ENCODE peak calls at places on chromosomes 1 and 21, in four cellular contexts. I, U, H and S are unnamed samples.

GRCh38 chr1:7705048-7705907 is 65.8 kb upstream of the VAMP3 start:
- DNase-seq in I (peak), U (peak), H (no peak), S (no peak)

GRCh38 chr1:23421752-23422312 is 2.7 kb downstream of the TCEA3 start:
- DNase-seq in I (no peak), U (peak), H (peak), S (no peak)

GRCh38 chr1:103489881-103490280 is 35.6 kb upstream of the RNPC3 start:
- DNase-seq in I (no peak), U (no peak), H (no peak), S (peak)

GRCh38 chr1:153192697-153193096 is 10.5 kb upstream of the LELP1 start:
- DNase-seq in I (peak), U (peak), H (peak), S (peak)

GRCh38 chr1:112083487-112083886 is 94.0 kb upstream of the KCND3 start:
- DNase-seq in I (no peak), U (no peak), H (no peak), S (peak)

GRCh38 chr1:198281911-198282310 is 125.1 kb downstream of the NEK7 start:
- DNase-seq in I (no peak), U (no peak), H (no peak), S (no peak)

GRCh38 chr1:242467556-242468145 is 56.8 kb downstream of the PLD5 start:
- DNase-seq in I (peak), U (peak), H (peak), S (peak)

GRCh38 chr1:26031196-26031902 is 9.8 kb downstream of the EXTL1 start:
- DNase-seq in I (no peak), U (no peak), H (no peak), S (no peak)

GRCh38 chr1:114715952-114716303 is 643 bp downstream of the NRAS start:
- DNase-seq in I (no peak), U (peak), H (no peak), S (no peak)

GRCh38 chr1:171803056-171803455 is 21.6 kb downstream of the METTL13 start:
- DNase-seq in I (no peak), U (no peak), H (no peak), S (no peak)

GRCh38 chr1:115530407-115530806 is 111.4 kb upstream of the VANGL1 start:
- DNase-seq in I (no peak), U (no peak), H (no peak), S (no peak)

GRCh38 chr1:85579619-85580018 is 942 bp upstream of the CCN1 start:
- DNase-seq in I (peak), U (no peak), H (no peak), S (no peak)

GRCh38 chr1:24323281-24323680 is 4.1 kb downstream of the GRHL3 start:
- DNase-seq in I (no peak), U (no peak), H (no peak), S (no peak)

GRCh38 chr1:113830039-113830438 is 17.8 kb upstream of the RSBN1 start:
- DNase-seq in I (no peak), U (no peak), H (no peak), S (no peak)

GRCh38 chr1:201423655-201424610 is 2.4 kb upstream of the TNNI1 start:
- DNase-seq in I (no peak), U (no peak), H (no peak), S (no peak)

GRCh38 chr21:32337206-32337605 is 38.6 kb downstream of the MRAP start:
- DNase-seq in I (no peak), U (no peak), H (no peak), S (no peak)

GRCh38 chr1:14113841-14114567 is 414.0 kb downstream of the PRDM2 start:
- DNase-seq in I (peak), U (peak), H (no peak), S (peak)

GRCh38 chr1:23394176-23394575 is 24.5 kb upstream of the ZNF436 start:
- DNase-seq in I (no peak), U (no peak), H (no peak), S (no peak)

GRCh38 chr1:34806396-34806795 is 13.6 kb downstream of the GJA4 start:
- DNase-seq in I (no peak), U (no peak), H (no peak), S (no peak)

GRCh38 chr1:84776639-84777038 is 86.4 kb upstream of the SSX2IP start:
- DNase-seq in I (no peak), U (no peak), H (no peak), S (no peak)

GRCh38 chr1:180188103-180188506 is 33.4 kb downstream of the QSOX1 start:
- DNase-seq in I (peak), U (peak), H (peak), S (peak)

GRCh38 chr1:73593379-73593778 is 604.6 kb downstream of the LRRIQ3 start:
- DNase-seq in I (no peak), U (no peak), H (no peak), S (no peak)

GRCh38 chr21:45988366-45989347 is 7.1 kb downstream of the COL6A1 start:
- DNase-seq in I (peak), U (no peak), H (no peak), S (no peak)

GRCh38 chr1:170162385-170163226 is 16.8 kb downstream of the NTMT2 start:
- DNase-seq in I (peak), U (no peak), H (peak), S (no peak)

GRCh38 chr1:28144203-28145135 is 32.0 kb downstream of the PTAFR start:
- DNase-seq in I (no peak), U (peak), H (peak), S (no peak)

GRCh38 chr1:147664206-147664605 is 6.1 kb downstream of the ACP6 start:
- DNase-seq in I (no peak), U (no peak), H (no peak), S (no peak)

GRCh38 chr1:109632671-109633346 is 13.2 kb downstream of the AMPD2 start:
- DNase-seq in I (no peak), U (no peak), H (no peak), S (no peak)

GRCh38 chr1:234125283-234125682 is 220.8 kb downstream of the SLC35F3 start:
- DNase-seq in I (peak), U (peak), H (peak), S (peak)

GRCh38 chr1:20361805-20362381 is 71.2 kb downstream of the VWA5B1 start:
- DNase-seq in I (peak), U (peak), H (peak), S (peak)

GRCh38 chr1:244435562-244436205 is 16.0 kb downstream of the ADSS2 start:
- DNase-seq in I (no peak), U (no peak), H (peak), S (no peak)

GRCh38 chr1:52667290-52667689 is 30.9 kb downstream of the COA7 start:
- DNase-seq in I (no peak), U (no peak), H (no peak), S (no peak)

GRCh38 chr1:236066828-236067386 is 2.0 kb upstream of the NID1 start:
- DNase-seq in I (no peak), U (no peak), H (no peak), S (no peak)

GRCh38 chr1:38502772-38503171 is 356.8 kb downstream of the RRAGC start:
- DNase-seq in I (peak), U (no peak), H (no peak), S (no peak)

GRCh38 chr1:30779294-30780071 is 21.9 kb upstream of the LAPTM5 start:
- DNase-seq in I (peak), U (peak), H (peak), S (peak)

GRCh38 chr1:205456868-205457724 is 1.3 kb upstream of the BLACAT1 start:
- DNase-seq in I (peak), U (peak), H (no peak), S (peak)

GRCh38 chr1:205456383-205456867 is 580 bp upstream of the BLACAT1 start:
- DNase-seq in I (peak), U (no peak), H (no peak), S (peak)

GRCh38 chr1:205454903-205455335 is 926 bp downstream of the BLACAT1 start:
- DNase-seq in I (peak), U (no peak), H (no peak), S (no peak)

GRCh38 chr1:205455581-205456382 is at the start of gene BLACAT1:
- DNase-seq in I (peak), U (no peak), H (no peak), S (no peak)

GRCh38 chr1:205458777-205459566 is 3.1 kb upstream of the BLACAT1 start:
- DNase-seq in I (peak), U (peak), H (peak), S (peak)
- TF ChIP-seq ELF4 in I (no peak), U (no peak), H (no peak), S (no peak)

GRCh38 chr1:1832820-1833219 is 54.5 kb upstream of the NADK start:
- DNase-seq in I (no peak), U (no peak), H (peak), S (no peak)
- TF ChIP-seq SP1 in I (no peak), U (no peak), H (no peak), S (no peak)

DNA sequence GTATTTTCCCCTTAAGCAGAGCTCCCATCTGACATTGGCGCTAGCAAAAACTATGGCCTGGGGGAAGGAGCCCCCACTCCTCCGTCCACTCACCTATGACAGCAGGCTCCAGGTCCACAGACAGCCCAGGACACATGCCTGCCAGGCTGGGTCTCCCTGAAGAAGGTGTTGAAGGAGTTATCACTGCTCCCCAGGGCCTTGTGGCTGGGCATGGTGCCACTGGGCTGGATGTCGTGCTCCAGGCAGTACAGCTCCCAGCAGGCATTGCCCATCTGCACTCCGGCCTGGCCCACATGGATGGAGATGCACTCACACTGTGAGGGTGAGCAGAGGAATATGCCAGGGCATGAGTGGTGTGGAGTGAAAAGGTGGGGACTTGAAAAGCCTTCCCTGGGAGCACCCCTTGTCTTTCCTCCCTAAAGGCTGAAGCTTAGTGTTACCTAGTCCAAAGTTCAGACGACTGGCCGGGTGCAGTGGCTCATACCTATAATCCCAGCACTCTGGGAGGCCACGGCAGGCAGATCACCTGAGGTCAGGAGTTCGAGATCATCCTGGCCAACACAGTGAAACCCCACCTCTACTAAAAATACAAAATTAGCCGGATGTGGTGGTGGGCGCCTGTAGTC is 30.0 kb downstream of the RABIF start:
- DNase-seq in I (no peak), U (no peak), H (no peak), S (no peak)
- TF ChIP-seq ELF4 in I (no peak), U (no peak), H (no peak), S (no peak)

GRCh38 chr1:41432481-41433280 is 51.8 kb downstream of the EDN2 start:
- DNase-seq in I (peak), U (peak), H (peak), S (peak)
- TF ChIP-seq SP1 in I (no peak), U (no peak), H (no peak), S (no peak)

DNA sequence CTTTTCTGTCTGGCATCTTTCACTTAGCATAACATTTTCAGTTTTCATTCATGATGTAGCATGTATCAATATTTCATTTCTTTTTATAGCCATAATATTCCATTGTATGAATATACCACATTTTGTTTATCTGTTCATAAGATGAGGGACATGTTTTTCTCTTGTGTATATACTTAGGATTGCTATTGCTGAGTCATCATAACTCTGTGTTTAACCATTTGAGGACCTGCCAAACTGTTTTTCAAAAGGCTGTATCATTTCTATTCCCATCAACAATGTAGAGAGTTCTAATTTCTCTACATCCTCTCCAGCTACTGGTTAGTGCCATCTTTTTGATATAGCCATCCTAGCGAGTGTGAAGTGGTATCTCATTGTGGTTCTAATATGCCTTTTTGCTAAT is 26.2 kb downstream of the MPZL1 start:
- DNase-seq in I (no peak), U (no peak), H (no peak), S (no peak)
- TF ChIP-seq ELF4 in I (no peak), U (no peak), H (no peak), S (no peak)

DNA sequence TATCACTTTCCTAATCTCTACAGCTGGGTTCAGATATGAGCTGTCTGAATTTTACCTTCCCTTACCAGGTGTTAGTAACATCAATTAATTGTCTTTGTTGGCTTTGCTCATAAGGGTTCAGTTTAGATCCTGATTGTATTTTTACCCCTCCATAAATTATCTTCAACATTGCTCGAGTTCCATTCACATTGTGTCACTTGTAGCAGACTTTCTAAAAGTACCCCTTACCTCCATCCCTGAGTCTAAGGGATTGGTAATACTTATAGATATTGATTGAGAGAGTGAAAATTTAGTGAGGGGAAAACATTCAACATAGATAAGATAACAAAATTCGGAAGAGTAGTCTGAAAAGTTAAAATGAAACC is 7.3 kb downstream of the RASAL2 start:
- DNase-seq in I (no peak), U (no peak), H (no peak), S (no peak)
- TF ChIP-seq SP1 in I (no peak), U (no peak), H (no peak), S (no peak)

GRCh38 chr1:204130989-204131892 is 20.6 kb downstream of the ETNK2 start:
- DNase-seq in I (no peak), U (no peak), H (no peak), S (no peak)

GRCh38 chr1:204128464-204128963 is 23.3 kb downstream of the ETNK2 start:
- DNase-seq in I (no peak), U (no peak), H (no peak), S (no peak)

GRCh38 chr1:204130178-204130577 is 21.7 kb downstream of the ETNK2 start:
- DNase-seq in I (no peak), U (no peak), H (no peak), S (no peak)

GRCh38 chr1:204127597-204128242 is 24.1 kb downstream of the ETNK2 start:
- DNase-seq in I (peak), U (peak), H (peak), S (peak)

DNA sequence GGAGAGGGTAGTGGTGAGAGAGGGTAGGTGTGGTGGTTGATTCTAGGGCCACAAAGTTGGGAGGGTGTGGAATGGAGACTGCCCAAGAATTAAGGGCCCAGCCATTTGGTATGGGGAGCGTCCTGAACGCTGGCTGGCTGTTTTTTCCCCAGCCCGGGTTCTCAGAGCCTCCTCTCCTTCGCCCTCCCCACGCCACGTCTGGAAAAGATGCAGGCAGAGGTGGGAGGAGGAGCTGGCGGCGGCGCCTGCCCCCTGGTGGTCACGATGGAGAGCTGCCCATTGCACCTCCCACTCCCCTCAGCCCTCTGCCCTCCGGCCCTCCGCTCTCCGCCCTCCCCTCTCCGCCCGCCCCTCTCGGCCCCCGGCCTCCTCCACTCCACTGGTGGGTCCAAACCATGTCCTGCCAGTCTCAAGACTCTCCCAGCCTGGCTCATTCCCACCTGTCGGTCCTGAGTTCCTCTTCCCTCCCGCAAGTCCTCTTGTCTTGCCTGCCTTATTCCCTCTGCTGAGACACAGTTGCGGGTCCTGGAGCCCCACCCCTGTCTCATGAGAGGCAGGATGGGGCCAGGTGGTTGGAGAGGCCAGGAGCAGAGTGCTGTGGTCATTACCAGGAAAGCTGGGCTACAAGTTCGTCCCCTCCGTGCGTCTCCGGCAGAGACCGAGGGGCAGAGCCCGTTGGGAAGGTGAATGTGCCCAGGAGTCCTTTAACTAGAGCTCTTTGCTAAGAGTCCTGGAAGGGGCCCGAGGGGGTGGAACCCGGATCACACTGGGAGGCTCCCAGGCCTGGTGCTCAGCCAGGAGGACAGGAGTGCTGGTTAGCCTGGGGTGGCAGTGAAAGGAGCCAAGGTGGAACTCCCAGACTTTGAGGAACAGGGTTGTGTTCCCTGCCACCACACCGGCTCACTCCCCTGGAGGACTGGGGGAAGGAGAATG is 22.6 kb downstream of the ETNK2 start:
- DNase-seq in I (peak), U (peak), H (no peak), S (peak)
- TF ChIP-seq ELF4 in I (no peak), U (no peak), H (no peak), S (no peak)

GRCh38 chr1:229886636-229887035 is 180.4 kb upstream of the GALNT2 start:
- DNase-seq in I (no peak), U (no peak), H (no peak), S (no peak)

GRCh38 chr1:229883504-229884200 is 183.4 kb upstream of the GALNT2 start:
- DNase-seq in I (no peak), U (no peak), H (no peak), S (no peak)

GRCh38 chr1:229882621-229883020 is 184.4 kb upstream of the GALNT2 start:
- DNase-seq in I (no peak), U (no peak), H (no peak), S (no peak)

GRCh38 chr1:229885568-229886495 is 181.2 kb upstream of the GALNT2 start:
- DNase-seq in I (no peak), U (no peak), H (no peak), S (no peak)

DNA sequence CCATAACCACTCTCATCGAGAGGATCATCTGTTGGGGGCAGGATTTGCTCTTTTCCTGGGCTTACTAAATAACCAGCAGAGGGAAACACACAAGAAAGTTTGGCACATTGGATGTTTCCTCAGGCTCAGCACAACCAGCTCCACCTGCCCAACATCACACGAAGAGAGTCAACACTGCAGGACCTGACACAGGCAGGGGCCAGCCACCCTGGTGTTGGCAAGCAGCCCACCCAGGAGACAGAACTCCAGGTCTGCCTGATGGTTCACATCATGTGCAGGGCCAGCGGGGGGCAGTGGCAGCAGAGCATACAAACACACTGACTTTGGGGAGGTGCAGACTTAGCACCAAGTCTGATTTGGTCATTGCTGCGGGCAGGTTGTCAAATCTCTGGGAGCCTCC is 182.3 kb upstream of the GALNT2 start:
- DNase-seq in I (peak), U (no peak), H (no peak), S (no peak)
- TF ChIP-seq SP1 in I (no peak), U (no peak), H (no peak), S (no peak)

GRCh38 chr1:167683641-167684502 is 37.9 kb upstream of the MPZL1 start:
- DNase-seq in I (peak), U (no peak), H (no peak), S (no peak)
- TF ChIP-seq ELF4 in I (no peak), U (no peak), H (no peak), S (no peak)